ENCODE peak calls at places on chromosomes 3 and 15, in four cellular contexts. N, E, Y and A are unnamed samples.

GRCh38 chr3:135106445-135106844 is 311.4 kb downstream of the EPHB1 start:
- DNase-seq in N (peak; percentile 30), E (peak; percentile 53), Y (no peak), A (peak; percentile 21)

GRCh38 chr15:43184407-43185160 is 619 bp upstream of the CCNDBP1 start:
- DNase-seq in N (no peak), E (no peak), Y (no peak), A (no peak)

GRCh38 chr3:152285509-152285908 is 16.8 kb downstream of the MBNL1 start:
- DNase-seq in N (no peak), E (no peak), Y (no peak), A (no peak)

GRCh38 chr15:88790486-88790885 is 12.8 kb upstream of the ACAN start:
- DNase-seq in N (no peak), E (no peak), Y (no peak), A (no peak)

GRCh38 chr3:185693985-185694675 is 108.0 kb downstream of the SENP2 start:
- DNase-seq in N (no peak), E (no peak), Y (no peak), A (no peak)

GRCh38 chr15:61119556-61119955 is 109.5 kb downstream of the RORA start:
- DNase-seq in N (no peak), E (no peak), Y (no peak), A (no peak)

GRCh38 chr3:39067286-39067685 is 15.5 kb downstream of the WDR48 start:
- DNase-seq in N (no peak), E (no peak), Y (no peak), A (no peak)

GRCh38 chr15:58933311-58934113 is at the start of gene SLTM:
- DNase-seq in N (peak; percentile 90), E (peak; percentile 87), Y (peak; percentile 88), A (peak; percentile 96)

GRCh38 chr3:15953841-15954240 is 156.1 kb upstream of the ANKRD28 start:
- DNase-seq in N (no peak), E (no peak), Y (no peak), A (peak; percentile 49)

GRCh38 chr15:78909791-78910228 is 35.0 kb downstream of the CTSH start:
- DNase-seq in N (peak; percentile 24), E (peak; percentile 73), Y (no peak), A (peak; percentile 62)

GRCh38 chr3:185400340-185400667 is 37.4 kb downstream of the MAP3K13 start:
- DNase-seq in N (no peak), E (no peak), Y (no peak), A (no peak)

GRCh38 chr3:58567251-58567515 is 10.0 kb downstream of the FAM107A start:
- DNase-seq in N (no peak), E (no peak), Y (no peak), A (no peak)

GRCh38 chr15:63122002-63122893 is 587 bp downstream of the LACTB start:
- DNase-seq in N (peak; percentile 65), E (peak; percentile 83), Y (peak; percentile 55), A (peak; percentile 75)

GRCh38 chr15:52427804-52428203 is 100.9 kb downstream of the MYO5A start:
- DNase-seq in N (no peak), E (peak; percentile 26), Y (no peak), A (no peak)

GRCh38 chr3:171187706-171188290 is 161.3 kb upstream of the SLC2A2 start:
- DNase-seq in N (peak; percentile 15), E (peak; percentile 49), Y (no peak), A (peak; percentile 54)

GRCh38 chr15:100769043-100769974 is 110.3 kb upstream of the ALDH1A3 start:
- DNase-seq in N (no peak), E (no peak), Y (no peak), A (no peak)

GRCh38 chr3:194080473-194080872 is 55.5 kb upstream of the HES1 start:
- DNase-seq in N (no peak), E (no peak), Y (no peak), A (no peak)

GRCh38 chr3:23859012-23859743 is 53.4 kb downstream of the UBE2E1 start:
- DNase-seq in N (no peak), E (no peak), Y (no peak), A (no peak)

GRCh38 chr3:168620854-168621253 is 525.1 kb upstream of the GOLIM4 start:
- DNase-seq in N (peak; percentile 20), E (peak; percentile 68), Y (no peak), A (peak; percentile 44)

GRCh38 chr3:73074681-73075305 is 13.3 kb downstream of the EBLN2 start:
- DNase-seq in N (no peak), E (no peak), Y (no peak), A (no peak)

GRCh38 chr3:58214484-58215316 is 3.9 kb upstream of the DNASE1L3 start:
- DNase-seq in N (no peak), E (no peak), Y (no peak), A (peak; percentile 63)

GRCh38 chr3:111787556-111788463 is 71.3 kb upstream of the PHLDB2 start:
- DNase-seq in N (no peak), E (no peak), Y (no peak), A (no peak)

GRCh38 chr3:34361921-34362320 is 563.5 kb downstream of the PDCD6IP start:
- DNase-seq in N (no peak), E (no peak), Y (no peak), A (no peak)

GRCh38 chr3:50194128-50194902 is 2.9 kb downstream of the GNAT1 start:
- DNase-seq in N (no peak), E (peak; percentile 79), Y (peak; percentile 79), A (peak; percentile 41)

GRCh38 chr3:187804120-187805106 is 59.1 kb upstream of the BCL6 start:
- DNase-seq in N (no peak), E (no peak), Y (no peak), A (no peak)

GRCh38 chr3:71225285-71225684 is 358.2 kb downstream of the FOXP1 start:
- DNase-seq in N (no peak), E (no peak), Y (no peak), A (no peak)

GRCh38 chr3:155639462-155640055 is 105.3 kb downstream of the PLCH1 start:
- DNase-seq in N (no peak), E (no peak), Y (no peak), A (no peak)

GRCh38 chr3:13615019-13615528 is 66.1 kb downstream of the FBLN2 start:
- DNase-seq in N (no peak), E (no peak), Y (no peak), A (no peak)